ENCODE peak calls at places on chromosomes 7 and 10, in six cellular contexts. T, D, R, Z, B and H are unnamed samples.

GRCh38 chr7:135480966-135481599 is 28.8 kb downstream of the CNOT4 start:
- DNase-seq in T (no peak), D (no peak), R (no peak), Z (no peak), B (no peak), H (no peak)

GRCh38 chr7:99096124-99096887 is 47.6 kb downstream of the SMURF1 start:
- DNase-seq in T (no peak), D (no peak), R (no peak), Z (no peak), B (no peak), H (peak)

GRCh38 chr10:11336703-11337102 is 274.7 kb downstream of the USP6NL start:
- DNase-seq in T (no peak), D (no peak), R (no peak), Z (no peak), B (no peak), H (no peak)

GRCh38 chr7:99624487-99624886 is 7.7 kb downstream of the ZSCAN25 start:
- DNase-seq in T (no peak), D (no peak), R (no peak), Z (no peak), B (no peak), H (no peak)

GRCh38 chr10:131981429-131982184 is at the start of gene BNIP3:
- DNase-seq in T (peak), D (peak), R (peak), Z (peak), B (peak), H (peak)

GRCh38 chr7:4201566-4201965 is 480.5 kb upstream of the FOXK1 start:
- DNase-seq in T (no peak), D (no peak), R (no peak), Z (no peak), B (no peak), H (no peak)

GRCh38 chr10:100890696-100891271 is 22.0 kb upstream of the SLF2 start:
- DNase-seq in T (peak), D (no peak), R (no peak), Z (no peak), B (no peak), H (peak)

GRCh38 chr10:115129752-115130151 is 36.6 kb downstream of the ATRNL1 start:
- DNase-seq in T (peak), D (no peak), R (peak), Z (no peak), B (no peak), H (peak)

DNA sequence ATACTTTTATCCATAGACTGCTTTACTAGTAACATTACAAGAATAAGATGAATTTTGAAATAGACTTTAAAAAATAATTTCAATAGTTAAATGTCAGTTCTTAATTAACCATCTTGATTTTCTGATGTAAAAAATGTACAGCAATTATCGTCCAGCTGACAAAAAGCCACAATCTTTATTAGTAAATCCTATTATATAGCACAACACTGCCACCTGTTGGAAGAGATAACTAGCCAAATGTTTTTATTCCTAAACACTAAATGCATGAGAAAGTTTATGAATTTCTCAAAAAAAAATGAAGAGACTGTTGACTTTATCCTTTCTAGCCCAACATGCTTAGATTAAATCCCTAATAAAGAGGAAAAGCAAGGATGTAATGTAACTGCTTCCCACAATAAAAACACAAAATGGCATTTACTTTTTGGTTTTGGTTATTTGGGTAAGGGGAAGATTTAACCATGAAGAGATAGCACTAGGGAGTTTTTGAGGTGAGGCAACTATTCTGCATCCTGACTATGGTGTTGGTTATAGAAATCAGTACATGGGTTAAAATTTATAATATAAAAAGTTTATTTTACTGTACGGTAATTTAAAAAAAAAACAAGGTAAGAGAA is 8.0 kb downstream of the COA1 start:
- DNase-seq in T (peak), D (no peak), R (peak), Z (no peak), B (no peak), H (peak)
- TF ChIP-seq USF2 in T (no peak), D (no peak), R (no peak), Z (no peak), B (no peak), H (no peak)

GRCh38 chr10:24952146-24952700 is at the start of gene PRTFDC1:
- DNase-seq in T (peak), D (peak), R (no peak), Z (no peak), B (peak), H (no peak)
- TF ChIP-seq USF2 in T (no peak), D (no peak), R (no peak), Z (no peak), B (no peak), H (no peak)

DNA sequence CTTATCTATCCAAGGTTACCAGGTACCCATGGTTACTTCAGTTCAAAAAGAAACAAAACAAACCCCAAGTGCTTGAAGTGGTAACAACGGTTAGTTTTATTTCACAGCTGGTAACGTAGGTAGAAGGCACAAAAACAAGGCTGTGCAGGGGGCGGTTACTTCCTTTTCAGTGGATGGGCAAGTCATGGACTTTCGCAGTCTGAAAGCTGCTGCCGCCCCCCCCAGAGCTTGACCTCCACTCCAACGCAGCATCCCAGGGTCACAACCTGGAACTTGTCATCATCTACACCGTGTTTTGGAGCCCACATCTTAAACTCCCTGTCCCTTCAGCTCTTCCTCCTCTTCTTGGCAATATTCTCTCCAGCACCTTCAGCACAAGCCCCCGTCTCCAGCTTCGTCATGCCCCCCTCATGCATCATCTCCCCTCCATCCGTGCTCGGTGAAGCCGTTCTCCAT is 181.2 kb upstream of the ITGB1 start:
- DNase-seq in T (peak), D (no peak), R (no peak), Z (no peak), B (no peak), H (no peak)
- TF ChIP-seq USF2 in T (no peak), D (no peak), R (no peak), Z (no peak), B (no peak), H (no peak)

GRCh38 chr10:51640120-51640819 is 59.1 kb downstream of the CSTF2T start:
- DNase-seq in T (no peak), D (no peak), R (no peak), Z (no peak), B (no peak), H (no peak)
- TF ChIP-seq USF2 in T (no peak), D (no peak), R (no peak), Z (no peak), B (no peak), H (no peak)

GRCh38 chr10:124467165-124467564 is 5.5 kb downstream of the LHPP start:
- DNase-seq in T (no peak), D (no peak), R (no peak), Z (no peak), B (no peak), H (no peak)

GRCh38 chr10:124464028-124464751 is 2.6 kb downstream of the LHPP start:
- DNase-seq in T (no peak), D (no peak), R (no peak), Z (no peak), B (no peak), H (no peak)

GRCh38 chr10:124462348-124462695 is 699 bp downstream of the LHPP start:
- DNase-seq in T (no peak), D (no peak), R (no peak), Z (no peak), B (no peak), H (no peak)

GRCh38 chr10:124465777-124466488 is 4.3 kb downstream of the LHPP start:
- DNase-seq in T (no peak), D (no peak), R (no peak), Z (no peak), B (no peak), H (no peak)

GRCh38 chr10:124465003-124465776 is 3.6 kb downstream of the LHPP start:
- DNase-seq in T (no peak), D (no peak), R (no peak), Z (peak), B (no peak), H (no peak)
- TF ChIP-seq USF2 in T (no peak), D (no peak), R (no peak), Z (no peak), B (no peak), H (no peak)

GRCh38 chr10:102677736-102678354 is 33.6 kb downstream of the TRIM8 start:
- DNase-seq in T (no peak), D (no peak), R (no peak), Z (no peak), B (no peak), H (no peak)

GRCh38 chr10:102682441-102682840 is 31.8 kb downstream of the ARL3 start:
- DNase-seq in T (no peak), D (no peak), R (no peak), Z (no peak), B (no peak), H (no peak)

GRCh38 chr10:102681696-102682095 is 32.5 kb downstream of the ARL3 start:
- DNase-seq in T (no peak), D (no peak), R (no peak), Z (no peak), B (no peak), H (no peak)

GRCh38 chr10:102678842-102679289 is 34.6 kb downstream of the TRIM8 start:
- DNase-seq in T (peak), D (peak), R (peak), Z (no peak), B (peak), H (peak)

DNA sequence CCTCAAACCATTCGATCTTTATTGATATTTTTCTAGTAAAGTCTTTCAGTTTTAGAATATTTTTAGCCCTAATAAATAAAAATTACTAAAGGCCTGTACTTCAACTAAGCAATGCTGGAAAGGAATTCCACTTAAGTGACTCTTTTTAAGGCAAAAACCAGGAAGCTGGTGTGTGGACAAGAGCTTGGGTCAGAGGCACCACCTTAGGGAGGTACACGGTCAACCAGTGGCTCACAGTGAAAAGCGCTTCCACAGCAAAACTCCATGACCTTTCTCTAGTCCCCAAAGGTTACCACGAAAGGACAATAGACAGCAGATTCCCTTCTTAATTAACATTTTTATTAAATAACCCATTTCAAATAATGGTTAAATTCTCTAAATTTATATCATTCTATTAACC is 31.2 kb downstream of the ARL3 start:
- DNase-seq in T (no peak), D (no peak), R (no peak), Z (no peak), B (no peak), H (no peak)
- TF ChIP-seq USF2 in T (no peak), D (no peak), R (no peak), Z (no peak), B (no peak), H (no peak)

DNA sequence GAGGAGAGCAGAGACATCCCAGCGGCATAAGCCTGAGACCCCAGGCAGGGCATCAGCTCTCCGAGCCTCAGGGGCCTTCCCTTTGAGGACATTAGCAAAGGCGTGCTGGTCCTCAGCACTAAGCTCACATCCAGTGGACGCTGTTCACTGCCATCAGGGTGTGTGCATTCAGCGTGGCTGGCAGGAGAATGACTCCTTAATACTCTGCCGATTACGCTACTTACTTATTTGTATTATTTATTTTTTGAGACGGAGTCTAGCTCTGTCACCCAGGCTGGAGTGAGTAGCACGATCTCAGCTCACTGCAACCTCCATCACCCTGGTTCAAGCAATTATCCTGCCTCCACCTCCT is 290.2 kb downstream of the KLF6 start:
- DNase-seq in T (no peak), D (no peak), R (no peak), Z (no peak), B (no peak), H (no peak)
- TF ChIP-seq USF2 in T (no peak), D (no peak), R (no peak), Z (no peak), B (no peak), H (no peak)